ENCODE peak calls at places on chromosomes 1 and 21, in seven cellular contexts. One of them, this sample, is unnamed. For H3K4me1, the result is how much of the 10 kb centered on the place peaks cover.

GRCh38 chr1:202806845-202807366 is 1.3 kb downstream of the KDM5B start:
- DNase-seq in H1: peak
- DNase-seq in K562: peak
- DNase-seq in GM12878: no peak
- DNase-seq in HCT116: no peak
- DNase-seq in SK-N-SH: no peak
- DNase-seq in HepG2: no peak
- DNase-seq in this sample: no peak

GRCh38 chr1:46538147-46538546 is 13.3 kb downstream of the KNCN start:
- DNase-seq in H1: no peak
- DNase-seq in K562: no peak
- DNase-seq in GM12878: no peak
- DNase-seq in HCT116: no peak
- DNase-seq in SK-N-SH: no peak
- DNase-seq in HepG2: no peak
- DNase-seq in this sample: no peak

GRCh38 chr1:177385760-177386698 is 215.3 kb downstream of the BRINP2 start:
- DNase-seq in H1: no peak
- DNase-seq in K562: no peak
- DNase-seq in GM12878: peak
- DNase-seq in HCT116: no peak
- DNase-seq in SK-N-SH: peak
- DNase-seq in HepG2: no peak
- DNase-seq in this sample: peak

GRCh38 chr1:43774359-43774758 is 67.0 kb downstream of the ST3GAL3 start:
- DNase-seq in H1: no peak
- DNase-seq in K562: peak
- DNase-seq in GM12878: no peak
- DNase-seq in HCT116: no peak
- DNase-seq in SK-N-SH: no peak
- DNase-seq in HepG2: no peak
- DNase-seq in this sample: no peak

GRCh38 chr1:104531990-104532389 is 782.3 kb downstream of the AMY1C start:
- DNase-seq in H1: no peak
- DNase-seq in K562: no peak
- DNase-seq in GM12878: no peak
- DNase-seq in HCT116: no peak
- DNase-seq in SK-N-SH: no peak
- DNase-seq in HepG2: no peak
- DNase-seq in this sample: no peak

GRCh38 chr1:148334339-148335130 is 148.6 kb downstream of the PPIAL4G start:
- DNase-seq in H1: peak
- DNase-seq in K562: peak
- DNase-seq in GM12878: peak
- DNase-seq in HCT116: peak
- DNase-seq in SK-N-SH: peak
- DNase-seq in HepG2: peak
- DNase-seq in this sample: peak

GRCh38 chr1:223227486-223228196 is 84.6 kb upstream of the TLR5 start:
- DNase-seq in H1: no peak
- DNase-seq in K562: no peak
- DNase-seq in GM12878: no peak
- DNase-seq in HCT116: no peak
- DNase-seq in SK-N-SH: no peak
- DNase-seq in HepG2: no peak
- DNase-seq in this sample: no peak

GRCh38 chr1:246897302-246897701 is 34.4 kb downstream of the AHCTF1 start:
- DNase-seq in H1: no peak
- DNase-seq in K562: no peak
- DNase-seq in GM12878: no peak
- DNase-seq in HCT116: no peak
- DNase-seq in SK-N-SH: no peak
- DNase-seq in HepG2: no peak
- DNase-seq in this sample: no peak

GRCh38 chr1:151946366-151946764 is 37.1 kb upstream of the THEM4 start:
- DNase-seq in H1: no peak
- DNase-seq in K562: no peak
- DNase-seq in GM12878: no peak
- DNase-seq in HCT116: no peak
- DNase-seq in SK-N-SH: no peak
- DNase-seq in HepG2: no peak
- DNase-seq in this sample: no peak

GRCh38 chr1:209456878-209457277 is 126.6 kb upstream of the CAMK1G start:
- DNase-seq in H1: no peak
- DNase-seq in K562: no peak
- DNase-seq in GM12878: no peak
- DNase-seq in HCT116: no peak
- DNase-seq in SK-N-SH: no peak
- DNase-seq in HepG2: no peak
- DNase-seq in this sample: no peak

GRCh38 chr1:59506952-59507351 is 210.1 kb downstream of the FGGY start:
- DNase-seq in H1: no peak
- DNase-seq in K562: peak
- DNase-seq in GM12878: peak
- DNase-seq in HCT116: no peak
- DNase-seq in SK-N-SH: no peak
- DNase-seq in HepG2: no peak
- DNase-seq in this sample: no peak

GRCh38 chr1:112247036-112247597 is 148.9 kb upstream of the CTTNBP2NL start:
- DNase-seq in H1: no peak
- DNase-seq in K562: no peak
- DNase-seq in GM12878: no peak
- DNase-seq in HCT116: no peak
- DNase-seq in SK-N-SH: no peak
- DNase-seq in HepG2: no peak
- DNase-seq in this sample: no peak

GRCh38 chr1:24283326-24284155 is 35.6 kb upstream of the GRHL3 start:
- DNase-seq in H1: no peak
- DNase-seq in K562: no peak
- DNase-seq in GM12878: no peak
- DNase-seq in HCT116: peak
- DNase-seq in SK-N-SH: no peak
- DNase-seq in HepG2: no peak
- DNase-seq in this sample: no peak

GRCh38 chr21:35113064-35113463 is 64.0 kb upstream of the RUNX1 start:
- DNase-seq in H1: no peak
- DNase-seq in K562: peak
- DNase-seq in GM12878: no peak
- DNase-seq in HCT116: no peak
- DNase-seq in SK-N-SH: no peak
- DNase-seq in HepG2: no peak
- DNase-seq in this sample: no peak

GRCh38 chr1:96445296-96445695 is 276.3 kb upstream of the PTBP2 start:
- DNase-seq in H1: no peak
- DNase-seq in K562: no peak
- DNase-seq in GM12878: no peak
- DNase-seq in HCT116: no peak
- DNase-seq in SK-N-SH: no peak
- DNase-seq in HepG2: no peak
- DNase-seq in this sample: no peak

GRCh38 chr1:90925928-90926869 is 95.6 kb downstream of the ZNF644 start:
- DNase-seq in H1: no peak
- DNase-seq in K562: peak
- DNase-seq in GM12878: no peak
- DNase-seq in HCT116: no peak
- DNase-seq in SK-N-SH: no peak
- DNase-seq in HepG2: peak
- DNase-seq in this sample: no peak

GRCh38 chr1:158249646-158250045 is 4.6 kb upstream of the CD1A start:
- DNase-seq in H1: no peak
- DNase-seq in K562: no peak
- DNase-seq in GM12878: no peak
- DNase-seq in HCT116: no peak
- DNase-seq in SK-N-SH: no peak
- DNase-seq in HepG2: no peak
- DNase-seq in this sample: no peak

GRCh38 chr1:158251160-158251559 is 3.1 kb upstream of the CD1A start:
- DNase-seq in H1: no peak
- DNase-seq in K562: no peak
- DNase-seq in GM12878: no peak
- DNase-seq in HCT116: no peak
- DNase-seq in SK-N-SH: no peak
- DNase-seq in HepG2: no peak
- DNase-seq in this sample: no peak

GRCh38 chr1:158246650-158247049 is 7.6 kb upstream of the CD1A start:
- DNase-seq in H1: no peak
- DNase-seq in K562: no peak
- DNase-seq in GM12878: no peak
- DNase-seq in HCT116: peak
- DNase-seq in SK-N-SH: no peak
- DNase-seq in HepG2: no peak
- DNase-seq in this sample: no peak

GRCh38 chr1:158248771-158249170 is 5.5 kb upstream of the CD1A start:
- DNase-seq in H1: no peak
- DNase-seq in K562: no peak
- DNase-seq in GM12878: no peak
- DNase-seq in HCT116: no peak
- DNase-seq in SK-N-SH: no peak
- DNase-seq in HepG2: no peak
- DNase-seq in this sample: no peak

GRCh38 chr1:158248122-158248521 is 6.1 kb upstream of the CD1A start:
- DNase-seq in H1: no peak
- DNase-seq in K562: no peak
- DNase-seq in GM12878: peak
- DNase-seq in HCT116: no peak
- DNase-seq in SK-N-SH: no peak
- DNase-seq in HepG2: no peak
- DNase-seq in this sample: no peak
- H3K9ac ChIP-seq in H1: no peak
- H3K9ac ChIP-seq in K562: no peak
- H3K9ac ChIP-seq in GM12878: no peak
- H3K9ac ChIP-seq in HCT116: no peak
- H3K9ac ChIP-seq in SK-N-SH: no peak
- H3K9ac ChIP-seq in HepG2: no peak
- H3K9ac ChIP-seq in this sample: no peak

DNA sequence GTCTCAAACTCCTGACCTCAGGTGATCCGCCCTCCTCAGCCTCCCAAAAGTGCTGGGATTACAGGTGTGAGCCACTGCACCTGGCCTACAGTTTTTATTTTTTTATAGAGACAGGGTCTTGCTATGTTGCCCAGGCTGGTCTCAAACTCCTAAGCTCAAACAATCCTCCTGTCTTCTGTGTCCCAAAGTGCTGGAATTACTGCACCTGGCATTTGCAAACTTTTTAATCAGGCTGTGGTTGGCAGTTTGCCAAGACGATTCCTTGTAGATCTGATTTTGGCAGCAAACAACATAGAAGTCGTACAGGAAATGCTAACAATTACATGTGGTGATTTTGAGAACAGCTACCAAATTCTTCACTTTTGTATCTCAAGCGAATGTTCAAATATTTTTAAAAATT is 10.1 kb downstream of the RBP7 start:
- DNase-seq in H1: no peak
- DNase-seq in K562: no peak
- DNase-seq in GM12878: no peak
- DNase-seq in HCT116: no peak
- DNase-seq in SK-N-SH: no peak
- DNase-seq in HepG2: no peak
- DNase-seq in this sample: no peak
- TF ChIP-seq YY1 in H1: no peak
- TF ChIP-seq YY1 in K562: no peak
- TF ChIP-seq YY1 in GM12878: no peak
- TF ChIP-seq YY1 in HCT116: no peak
- TF ChIP-seq YY1 in SK-N-SH: no peak
- TF ChIP-seq YY1 in HepG2: no peak
- TF ChIP-seq YY1 in this sample: no peak

GRCh38 chr1:183093066-183093668 is 69.9 kb downstream of the LAMC1 start:
- DNase-seq in H1: no peak
- DNase-seq in K562: no peak
- DNase-seq in GM12878: no peak
- DNase-seq in HCT116: no peak
- DNase-seq in SK-N-SH: no peak
- DNase-seq in HepG2: no peak
- DNase-seq in this sample: no peak

GRCh38 chr1:183096351-183096750 is 73.1 kb downstream of the LAMC1 start:
- DNase-seq in H1: no peak
- DNase-seq in K562: no peak
- DNase-seq in GM12878: no peak
- DNase-seq in HCT116: no peak
- DNase-seq in SK-N-SH: no peak
- DNase-seq in HepG2: no peak
- DNase-seq in this sample: no peak

GRCh38 chr1:183092350-183092749 is 69.1 kb downstream of the LAMC1 start:
- DNase-seq in H1: no peak
- DNase-seq in K562: no peak
- DNase-seq in GM12878: no peak
- DNase-seq in HCT116: no peak
- DNase-seq in SK-N-SH: no peak
- DNase-seq in HepG2: no peak
- DNase-seq in this sample: no peak

GRCh38 chr1:183094376-183094775 is 71.2 kb downstream of the LAMC1 start:
- DNase-seq in H1: no peak
- DNase-seq in K562: no peak
- DNase-seq in GM12878: no peak
- DNase-seq in HCT116: no peak
- DNase-seq in SK-N-SH: no peak
- DNase-seq in HepG2: no peak
- DNase-seq in this sample: no peak

DNA sequence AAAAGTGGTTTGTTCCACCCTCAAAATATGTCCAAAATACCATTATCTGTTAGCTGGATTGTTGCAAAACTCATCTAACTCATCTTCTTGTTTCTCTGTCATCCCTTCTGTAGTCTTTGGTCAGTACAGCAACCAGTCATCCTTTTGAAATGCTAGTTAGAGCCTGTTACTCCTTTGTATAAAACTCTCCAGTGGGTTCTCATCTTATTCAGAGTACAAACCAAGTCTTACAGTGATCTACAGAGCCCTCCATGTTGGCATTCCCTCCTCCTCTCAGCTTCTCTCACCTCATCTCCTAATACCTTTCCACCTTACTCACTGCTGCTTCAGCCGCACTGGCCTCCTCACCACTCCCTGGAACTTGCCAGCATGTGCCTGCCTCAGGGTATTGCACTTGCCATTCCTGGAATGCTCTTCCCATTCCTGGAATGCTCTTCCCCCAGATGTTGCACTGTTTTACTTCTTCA is 70.6 kb downstream of the LAMC1 start:
- DNase-seq in H1: no peak
- DNase-seq in K562: no peak
- DNase-seq in GM12878: no peak
- DNase-seq in HCT116: peak
- DNase-seq in SK-N-SH: no peak
- DNase-seq in HepG2: no peak
- DNase-seq in this sample: peak
- H3K4me1 ChIP-seq in H1: under half
- H3K4me1 ChIP-seq in K562: under half
- H3K4me1 ChIP-seq in GM12878: under half
- H3K4me1 ChIP-seq in HCT116: under half
- H3K4me1 ChIP-seq in SK-N-SH: under half
- H3K4me1 ChIP-seq in HepG2: half or more
- H3K4me1 ChIP-seq in this sample: under half

DNA sequence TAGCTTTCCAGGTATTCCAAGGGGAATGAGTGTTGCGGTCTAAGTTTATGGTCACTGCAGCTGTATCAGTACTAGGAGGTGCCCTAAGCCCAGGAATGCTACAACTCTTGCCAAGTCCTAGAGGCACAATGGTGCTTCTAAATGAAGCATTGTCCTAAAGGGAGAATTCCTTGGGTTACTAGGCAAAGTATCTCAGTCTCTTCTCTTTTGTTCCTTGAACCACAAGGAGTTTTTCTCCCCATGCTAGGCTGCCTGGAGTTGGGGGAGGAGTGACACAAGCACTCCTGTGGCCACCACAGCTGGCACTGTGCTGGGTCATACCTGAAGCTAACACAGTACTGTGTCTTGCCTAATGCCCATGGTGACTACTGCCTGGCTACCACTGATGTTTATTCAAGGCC is 50.7 kb downstream of the KMO start:
- DNase-seq in H1: no peak
- DNase-seq in K562: no peak
- DNase-seq in GM12878: no peak
- DNase-seq in HCT116: no peak
- DNase-seq in SK-N-SH: no peak
- DNase-seq in HepG2: no peak
- DNase-seq in this sample: no peak
- H3K9ac ChIP-seq in H1: no peak
- H3K9ac ChIP-seq in K562: no peak
- H3K9ac ChIP-seq in GM12878: no peak
- H3K9ac ChIP-seq in HCT116: no peak
- H3K9ac ChIP-seq in SK-N-SH: no peak
- H3K9ac ChIP-seq in HepG2: no peak
- H3K9ac ChIP-seq in this sample: no peak